ENCODE peak calls at places on chromosomes 3 and 15, in five cellular contexts. One of them, this sample, is unnamed.

GRCh38 chr3:29201609-29202008 is 79.3 kb upstream of the RBMS3 start:
- DNase-seq in breast epithelium: no peak
- DNase-seq in CD8-positive, alpha-beta T cell: no peak
- DNase-seq in WERI-Rb-1: no peak
- DNase-seq in colonic mucosa: no peak
- DNase-seq in this sample: no peak

GRCh38 chr15:27990411-27991338 is 108.4 kb downstream of the OCA2 start:
- DNase-seq in breast epithelium: no peak
- DNase-seq in CD8-positive, alpha-beta T cell: no peak
- DNase-seq in WERI-Rb-1: no peak
- DNase-seq in colonic mucosa: no peak
- DNase-seq in this sample: no peak

GRCh38 chr3:109234300-109234699 is 82.0 kb downstream of the DPPA2 start:
- DNase-seq in breast epithelium: no peak
- DNase-seq in CD8-positive, alpha-beta T cell: no peak
- DNase-seq in WERI-Rb-1: peak
- DNase-seq in colonic mucosa: no peak
- DNase-seq in this sample: no peak

GRCh38 chr3:54322354-54322753 is 200.0 kb downstream of the CACNA2D3 start:
- DNase-seq in breast epithelium: no peak
- DNase-seq in CD8-positive, alpha-beta T cell: no peak
- DNase-seq in WERI-Rb-1: no peak
- DNase-seq in colonic mucosa: peak
- DNase-seq in this sample: no peak

GRCh38 chr15:97986781-97987180 is 26.3 kb downstream of the ARRDC4 start:
- DNase-seq in breast epithelium: no peak
- DNase-seq in CD8-positive, alpha-beta T cell: no peak
- DNase-seq in WERI-Rb-1: no peak
- DNase-seq in colonic mucosa: no peak
- DNase-seq in this sample: no peak

GRCh38 chr3:171915275-171915674 is 72.1 kb downstream of the TMEM212 start:
- DNase-seq in breast epithelium: no peak
- DNase-seq in CD8-positive, alpha-beta T cell: no peak
- DNase-seq in WERI-Rb-1: no peak
- DNase-seq in colonic mucosa: no peak
- DNase-seq in this sample: no peak

GRCh38 chr15:73560501-73561117 is 72.6 kb downstream of the NPTN start:
- DNase-seq in breast epithelium: no peak
- DNase-seq in CD8-positive, alpha-beta T cell: no peak
- DNase-seq in WERI-Rb-1: peak
- DNase-seq in colonic mucosa: peak
- DNase-seq in this sample: peak

GRCh38 chr15:47484119-47484518 is 233.2 kb upstream of the SEMA6D start:
- DNase-seq in breast epithelium: no peak
- DNase-seq in CD8-positive, alpha-beta T cell: no peak
- DNase-seq in WERI-Rb-1: no peak
- DNase-seq in colonic mucosa: no peak
- DNase-seq in this sample: no peak

GRCh38 chr3:152365766-152366593 is 97.3 kb downstream of the MBNL1 start:
- DNase-seq in breast epithelium: no peak
- DNase-seq in CD8-positive, alpha-beta T cell: no peak
- DNase-seq in WERI-Rb-1: no peak
- DNase-seq in colonic mucosa: no peak
- DNase-seq in this sample: no peak

GRCh38 chr3:60301142-60301541 is 950.1 kb downstream of the FHIT start:
- DNase-seq in breast epithelium: no peak
- DNase-seq in CD8-positive, alpha-beta T cell: no peak
- DNase-seq in WERI-Rb-1: no peak
- DNase-seq in colonic mucosa: no peak
- DNase-seq in this sample: peak
- H3K27ac ChIP-seq in breast epithelium: no peak
- H3K27ac ChIP-seq in CD8-positive, alpha-beta T cell: no peak
- H3K27ac ChIP-seq in WERI-Rb-1: no peak
- H3K27ac ChIP-seq in colonic mucosa: no peak
- H3K27ac ChIP-seq in this sample: no peak

DNA sequence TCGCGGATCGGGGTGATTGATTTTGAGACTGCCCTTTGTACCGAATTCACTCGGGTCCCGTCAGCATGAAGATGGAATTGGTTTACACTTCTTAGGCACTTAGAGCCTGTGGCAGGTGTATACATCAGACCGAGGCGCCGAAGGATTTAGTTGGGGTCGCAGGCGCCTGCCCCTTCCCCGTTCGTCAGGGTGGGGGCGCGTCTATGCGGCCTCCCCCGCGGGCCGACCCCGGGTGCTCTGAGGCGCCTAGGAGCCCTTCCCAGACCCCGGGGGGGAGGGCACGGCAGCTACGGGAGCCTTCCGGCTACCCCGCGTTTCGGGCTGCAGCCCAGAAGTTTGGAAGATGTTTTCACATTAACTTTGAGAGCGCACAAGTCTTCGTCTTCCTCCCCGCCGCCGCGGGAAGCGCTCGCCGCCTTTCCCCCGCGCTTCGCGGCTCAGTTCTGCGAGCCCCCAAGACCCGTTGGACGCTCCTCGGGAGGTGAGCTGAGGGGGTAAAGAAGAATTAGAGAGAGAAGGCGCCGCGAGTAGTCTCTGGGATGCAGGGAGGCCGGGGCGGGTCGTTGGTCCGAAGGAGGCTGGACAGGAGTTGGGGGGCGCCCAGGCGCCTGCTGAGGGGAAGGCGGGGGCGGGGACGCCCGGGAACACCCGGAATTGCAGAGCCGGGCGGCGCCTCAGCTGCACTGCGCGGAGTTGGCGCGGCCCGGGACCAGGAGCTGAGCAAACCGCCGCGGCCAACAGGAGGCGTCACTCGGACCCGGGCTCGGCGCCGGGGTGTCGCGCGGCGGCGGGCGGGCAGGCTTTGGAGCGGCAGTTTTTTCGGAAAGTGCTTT is 737 bp downstream of the TIPARP start:
- DNase-seq in breast epithelium: peak
- DNase-seq in CD8-positive, alpha-beta T cell: peak
- DNase-seq in WERI-Rb-1: peak
- DNase-seq in colonic mucosa: peak
- DNase-seq in this sample: no peak
- TF ChIP-seq CTCF in breast epithelium: no peak
- TF ChIP-seq CTCF in CD8-positive, alpha-beta T cell: no peak
- TF ChIP-seq CTCF in WERI-Rb-1: peak
- TF ChIP-seq CTCF in colonic mucosa: peak
- TF ChIP-seq CTCF in this sample: peak

GRCh38 chr3:129809297-129809696 is 84.2 kb downstream of the TMCC1 start:
- DNase-seq in breast epithelium: no peak
- DNase-seq in CD8-positive, alpha-beta T cell: no peak
- DNase-seq in WERI-Rb-1: no peak
- DNase-seq in colonic mucosa: no peak
- DNase-seq in this sample: no peak

DNA sequence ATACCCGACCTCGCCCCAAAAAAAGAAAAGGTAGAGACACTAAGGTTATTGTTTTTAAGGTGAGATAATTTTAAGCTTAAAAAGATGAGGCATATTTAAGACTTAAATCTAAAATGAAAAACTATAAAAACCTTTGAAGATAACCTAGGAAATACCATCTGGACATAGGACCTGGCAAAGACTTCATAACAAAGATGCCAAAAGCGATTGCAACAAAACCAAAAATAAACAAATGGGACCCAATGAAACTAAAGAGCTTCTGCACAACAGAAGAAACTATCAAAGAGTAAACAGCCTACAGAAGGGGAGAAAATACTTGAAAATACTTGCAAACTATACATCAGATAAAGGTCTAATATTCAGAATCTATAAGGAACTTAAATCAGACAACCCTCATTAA is 80.9 kb downstream of the TMCC1 start:
- DNase-seq in breast epithelium: no peak
- DNase-seq in CD8-positive, alpha-beta T cell: no peak
- DNase-seq in WERI-Rb-1: no peak
- DNase-seq in colonic mucosa: no peak
- DNase-seq in this sample: no peak
- H3K27ac ChIP-seq in breast epithelium: no peak
- H3K27ac ChIP-seq in CD8-positive, alpha-beta T cell: no peak
- H3K27ac ChIP-seq in WERI-Rb-1: no peak
- H3K27ac ChIP-seq in colonic mucosa: no peak
- H3K27ac ChIP-seq in this sample: no peak

DNA sequence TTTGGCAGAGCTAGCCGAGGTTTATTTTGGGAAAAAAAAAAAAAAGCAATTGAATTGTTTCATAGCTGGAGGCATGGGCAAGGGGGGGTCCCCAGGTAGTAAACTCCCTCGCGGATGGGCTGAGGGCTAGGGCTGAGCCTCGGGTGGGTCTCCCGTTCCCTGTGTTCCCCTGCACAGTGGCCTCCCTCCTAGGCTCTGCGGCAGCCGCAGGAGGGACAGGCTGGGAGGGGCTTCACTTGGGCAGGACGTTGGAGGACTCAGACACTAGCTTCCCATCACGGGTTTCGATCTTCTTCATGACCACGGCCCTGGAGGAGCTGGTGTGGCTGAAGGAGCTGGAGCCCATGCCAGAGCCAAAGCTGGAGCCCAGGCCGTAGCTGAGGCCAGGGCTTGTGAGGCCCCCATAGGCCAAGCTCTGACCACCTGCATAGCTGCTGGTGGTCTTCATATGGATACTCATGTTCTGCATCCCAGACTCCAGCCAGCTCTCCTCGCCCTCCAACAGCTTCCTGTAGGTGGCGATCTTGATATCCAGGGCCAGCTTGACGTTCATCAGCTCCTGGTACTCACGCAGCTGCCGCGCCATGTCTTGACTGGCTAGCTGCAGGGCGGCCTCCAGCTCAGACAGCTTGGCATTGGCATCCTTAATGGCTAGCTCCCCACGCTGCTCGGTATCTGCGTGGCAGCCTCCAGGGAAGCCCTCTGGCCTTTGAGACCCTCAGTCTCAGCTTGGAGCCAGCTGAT is 64.0 kb upstream of the CDAN1 start:
- DNase-seq in breast epithelium: no peak
- DNase-seq in CD8-positive, alpha-beta T cell: no peak
- DNase-seq in WERI-Rb-1: peak
- DNase-seq in colonic mucosa: no peak
- DNase-seq in this sample: no peak
- TF ChIP-seq CTCF in breast epithelium: no peak
- TF ChIP-seq CTCF in CD8-positive, alpha-beta T cell: no peak
- TF ChIP-seq CTCF in WERI-Rb-1: peak
- TF ChIP-seq CTCF in colonic mucosa: no peak
- TF ChIP-seq CTCF in this sample: no peak

DNA sequence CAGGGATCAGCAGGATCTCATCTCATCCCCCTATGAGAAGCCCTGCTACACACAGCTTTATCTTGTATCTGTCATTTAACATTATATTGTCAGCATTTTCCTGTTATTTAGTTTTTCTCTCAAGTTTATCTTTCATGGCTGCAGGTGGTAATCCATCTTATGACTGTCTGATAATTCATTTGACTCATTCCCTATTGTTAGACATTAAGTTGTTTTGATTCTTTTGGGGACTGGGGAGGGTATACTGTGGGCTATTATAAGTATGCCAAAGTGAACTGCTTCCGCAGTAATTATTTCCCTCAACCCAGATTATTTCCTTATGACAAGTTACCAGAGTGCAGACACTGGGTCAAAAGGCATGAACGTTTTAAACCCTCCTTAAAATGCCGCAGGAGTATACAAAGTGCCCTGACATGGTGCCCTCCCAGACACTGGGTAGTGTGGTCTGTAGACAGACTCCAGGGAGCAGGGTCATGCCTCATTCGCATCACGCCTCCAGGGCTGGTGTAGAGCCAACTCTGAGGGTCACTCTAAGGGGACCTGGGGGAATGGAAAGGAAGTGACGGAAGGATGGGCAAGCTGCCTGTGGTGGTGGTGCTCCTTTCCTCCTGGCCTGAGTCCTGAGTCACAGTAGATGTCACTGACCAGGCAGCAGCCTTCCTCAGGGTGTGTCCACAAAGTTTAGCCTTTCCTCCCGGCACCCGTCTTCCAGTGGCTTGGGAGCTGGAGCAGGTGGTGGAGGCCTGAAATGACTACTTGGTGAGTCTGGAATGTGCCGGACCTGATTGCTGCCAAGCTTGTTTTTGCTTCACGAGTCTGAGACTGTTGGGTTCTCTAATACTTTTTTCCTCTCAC is 11.6 kb downstream of the GPR160 start:
- DNase-seq in breast epithelium: peak
- DNase-seq in CD8-positive, alpha-beta T cell: no peak
- DNase-seq in WERI-Rb-1: no peak
- DNase-seq in colonic mucosa: peak
- DNase-seq in this sample: no peak
- H3K27ac ChIP-seq in breast epithelium: peak
- H3K27ac ChIP-seq in CD8-positive, alpha-beta T cell: no peak
- H3K27ac ChIP-seq in WERI-Rb-1: no peak
- H3K27ac ChIP-seq in colonic mucosa: peak
- H3K27ac ChIP-seq in this sample: no peak

GRCh38 chr3:31621314-31621713 is 88.6 kb downstream of the STT3B start:
- DNase-seq in breast epithelium: no peak
- DNase-seq in CD8-positive, alpha-beta T cell: no peak
- DNase-seq in WERI-Rb-1: no peak
- DNase-seq in colonic mucosa: no peak
- DNase-seq in this sample: no peak
- TF ChIP-seq CTCF in breast epithelium: no peak
- TF ChIP-seq CTCF in CD8-positive, alpha-beta T cell: no peak
- TF ChIP-seq CTCF in WERI-Rb-1: no peak
- TF ChIP-seq CTCF in colonic mucosa: no peak
- TF ChIP-seq CTCF in this sample: no peak

DNA sequence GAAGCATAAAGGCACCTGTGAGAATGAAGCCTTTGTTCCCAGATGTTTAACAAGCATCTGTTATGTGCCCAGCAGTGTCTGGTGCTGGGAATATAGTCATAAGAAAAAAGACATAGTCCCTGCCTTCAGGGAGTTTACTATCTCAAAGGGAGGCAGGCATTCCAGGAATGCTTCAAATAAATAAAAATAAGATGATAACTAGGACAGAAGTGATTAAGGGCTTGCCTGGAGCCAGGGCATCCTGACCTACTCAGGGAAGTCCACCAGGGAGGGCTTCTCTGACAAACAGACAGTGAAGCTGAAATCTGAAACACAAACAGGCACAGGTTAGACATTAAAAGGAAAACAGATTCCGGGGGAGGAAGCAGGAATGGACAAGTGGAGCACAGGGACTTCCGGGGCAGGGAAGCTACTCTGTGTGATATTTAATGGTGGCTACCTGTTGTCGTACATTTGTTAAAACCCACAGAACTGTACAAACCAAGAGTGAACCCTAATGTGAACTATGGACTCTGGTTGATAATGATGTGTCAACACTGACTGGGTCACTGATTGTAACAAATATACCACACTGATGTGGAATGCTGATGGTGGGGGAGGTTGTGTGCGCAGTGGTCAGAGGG is 53.3 kb downstream of the ITGB5 start:
- DNase-seq in breast epithelium: no peak
- DNase-seq in CD8-positive, alpha-beta T cell: no peak
- DNase-seq in WERI-Rb-1: no peak
- DNase-seq in colonic mucosa: no peak
- DNase-seq in this sample: no peak
- H3K27ac ChIP-seq in breast epithelium: peak
- H3K27ac ChIP-seq in CD8-positive, alpha-beta T cell: no peak
- H3K27ac ChIP-seq in WERI-Rb-1: no peak
- H3K27ac ChIP-seq in colonic mucosa: peak
- H3K27ac ChIP-seq in this sample: no peak